ENCODE peak calls at places on chromosomes 13 and 19, in seven cellular contexts. U is cardiac fibroblast, J is choroid plexus epithelial cell, Q is left lung, Y is fibroblast of mammary gland, N is endodermal cell, E is heart left ventricle. X is an unnamed sample.

GRCh38 chr13:106418556-106418955 is 116.9 kb downstream of the EFNB2 start:
- DNase-seq in N (no peak), J (no peak), Q (no peak), U (peak; percentile 28), E (no peak), Y (peak; percentile 97), X (peak; percentile 91)

GRCh38 chr13:114043421-114044053 is 69.7 kb upstream of the C13orf46 start:
- DNase-seq in N (peak; percentile 89), J (peak; percentile 91), Q (no peak), Y (peak; percentile 99), U (peak; percentile 77), E (peak; percentile 58), X (peak; percentile 95)

GRCh38 chr19:41595258-41595889 is 19.4 kb downstream of the CEACAM21 start:
- DNase-seq in U (peak; percentile 91), J (peak; percentile 91), E (peak; percentile 47), Y (peak; percentile 86), Q (no peak), N (peak; percentile 83), X (peak; percentile 75)

GRCh38 chr13:26759156-26759906 is 1.3 kb downstream of the GPR12 start:
- DNase-seq in E (no peak), Q (no peak), J (no peak), Y (no peak), N (no peak), U (no peak), X (no peak)

GRCh38 chr13:60754211-60754610 is 357.2 kb downstream of the TDRD3 start:
- DNase-seq in U (no peak), J (no peak), E (no peak), Y (no peak), Q (no peak), N (peak; percentile 61), X (no peak)

GRCh38 chr19:38361633-38362075 is 12.7 kb upstream of the PSMD8 start:
- DNase-seq in Y (peak; percentile 52), U (peak; percentile 72), Q (peak; percentile 87), J (peak; percentile 75), N (peak; percentile 99), E (peak; percentile 83), X (peak; percentile 51)

GRCh38 chr19:30227661-30228112 is 144.5 kb upstream of the ZNF536 start:
- DNase-seq in Y (peak; percentile 12), N (peak; percentile 92), E (peak; percentile 56), Q (peak; percentile 43), U (peak; percentile 53), J (peak; percentile 50), X (peak; percentile 82)

GRCh38 chr13:81781471-81781870 is 1440.5 kb upstream of the SPRY2 start:
- DNase-seq in Q (no peak), U (no peak), J (no peak), Y (no peak), N (no peak), E (no peak), X (no peak)

GRCh38 chr19:46748325-46749109 is 2.3 kb upstream of the STRN4 start:
- DNase-seq in Q (no peak), Y (peak; percentile 69), E (no peak), N (peak; percentile 93), U (peak; percentile 80), J (peak; percentile 79), X (peak; percentile 61)

GRCh38 chr19:13689050-13689449 is 75.3 kb upstream of the MRI1 start:
- DNase-seq in U (peak; percentile 53), Q (no peak), E (no peak), Y (peak; percentile 40), J (peak; percentile 28), N (peak; percentile 76), X (peak; percentile 16)

GRCh38 chr19:903266-903797 is 9.7 kb downstream of the R3HDM4 start:
- DNase-seq in E (no peak), Q (no peak), N (peak; percentile 48), J (no peak), Y (peak; percentile 55), U (no peak), X (no peak)

GRCh38 chr19:14031719-14032480 is at the start of gene IL27RA:
- DNase-seq in J (peak; percentile 32), Y (peak; percentile 26), Q (peak; percentile 77), N (peak; percentile 88), U (peak; percentile 43), E (peak; percentile 75), X (peak; percentile 37)

GRCh38 chr13:49446473-49446872 is 2.4 kb downstream of the SETDB2 start:
- DNase-seq in Q (no peak), E (no peak), Y (no peak), N (no peak), J (no peak), U (no peak), X (no peak)

GRCh38 chr13:114127473-114128347 is 4.7 kb downstream of the RASA3 start:
- DNase-seq in Y (no peak), J (no peak), Q (no peak), E (no peak), U (no peak), N (no peak), X (no peak)

GRCh38 chr13:93180376-93180966 is 46.1 kb upstream of the GPC6 start:
- DNase-seq in J (peak; percentile 86), Y (peak; percentile 24), N (no peak), U (peak; percentile 52), Q (no peak), E (no peak), X (peak; percentile 70)

GRCh38 chr19:10379880-10380310 is 477 bp downstream of the TYK2 start:
- DNase-seq in Y (no peak), U (no peak), J (no peak), E (no peak), N (no peak), Q (no peak), X (no peak)

GRCh38 chr19:14441041-14441938 is 8.2 kb downstream of the PKN1 start:
- DNase-seq in U (no peak), N (no peak), Y (no peak), Q (no peak), J (no peak), E (no peak), X (no peak)

GRCh38 chr13:112774448-112774792 is 84.6 kb downstream of the ATP11A start:
- DNase-seq in J (no peak), E (no peak), Q (no peak), U (no peak), Y (no peak), N (no peak), X (no peak)

GRCh38 chr19:23698711-23699520 is 11.9 kb upstream of the ZNF675 start:
- DNase-seq in Y (no peak), U (no peak), Q (no peak), E (no peak), N (no peak), J (no peak), X (no peak)

GRCh38 chr19:18428837-18429674 is 8.9 kb downstream of the ISYNA1 start:
- DNase-seq in E (peak; percentile 84), N (peak; percentile 97), U (peak; percentile 81), Y (peak; percentile 56), Q (peak; percentile 74), J (peak; percentile 96), X (peak; percentile 78)
- H3K4me3 ChIP-seq in E (peak overlapping the region; percentile 55), N (peak overlapping the region; percentile 58), U (no peak overlapping the region), Y (no peak overlapping the region), Q (peak overlapping the region; percentile 37), J (peak overlapping the region; percentile 56), X (peak overlapping the region; percentile 29)

GRCh38 chr19:6297202-6297601 is 17.4 kb upstream of the MLLT1 start:
- DNase-seq in U (no peak), Q (no peak), J (no peak), E (no peak), N (no peak), Y (no peak), X (no peak)

GRCh38 chr19:6298413-6298812 is 18.6 kb upstream of the MLLT1 start:
- DNase-seq in E (no peak), J (no peak), Y (no peak), U (no peak), Q (no peak), N (no peak), X (no peak)
- TF ChIP-seq CTCF in E (no peak), J (no peak), Y (no peak), U (no peak), Q (no peak), N (no peak), X (no peak)

GRCh38 chr19:39520541-39521204 is 5.7 kb downstream of the SELENOV start:
- DNase-seq in J (no peak), Y (no peak), Q (no peak), E (no peak), N (no peak), U (no peak), X (no peak)
- H3K4me3 ChIP-seq in J (no peak overlapping the region), Y (no peak overlapping the region), Q (no peak overlapping the region), E (no peak overlapping the region), N (no peak overlapping the region), U (no peak overlapping the region), X (no peak overlapping the region)

GRCh38 chr19:16117594-16118033 is 5.9 kb downstream of the RAB8A start:
- DNase-seq in U (no peak), N (peak; percentile 72), Y (no peak), Q (no peak), J (no peak), E (no peak), X (no peak)
- TF ChIP-seq CTCF in U (no peak), N (peak; percentile 48), Y (no peak), Q (no peak), J (peak; percentile 34), E (no peak), X (no peak)

GRCh38 chr13:41501281-41501680 is 43.9 kb downstream of the RGCC start:
- DNase-seq in J (no peak), Q (no peak), U (no peak), N (no peak), E (no peak), Y (no peak), X (no peak)
- H3K4me3 ChIP-seq in J (no peak overlapping the region), Q (no peak overlapping the region), U (no peak overlapping the region), N (no peak overlapping the region), E (no peak overlapping the region), Y (no peak overlapping the region), X (no peak overlapping the region)

DNA sequence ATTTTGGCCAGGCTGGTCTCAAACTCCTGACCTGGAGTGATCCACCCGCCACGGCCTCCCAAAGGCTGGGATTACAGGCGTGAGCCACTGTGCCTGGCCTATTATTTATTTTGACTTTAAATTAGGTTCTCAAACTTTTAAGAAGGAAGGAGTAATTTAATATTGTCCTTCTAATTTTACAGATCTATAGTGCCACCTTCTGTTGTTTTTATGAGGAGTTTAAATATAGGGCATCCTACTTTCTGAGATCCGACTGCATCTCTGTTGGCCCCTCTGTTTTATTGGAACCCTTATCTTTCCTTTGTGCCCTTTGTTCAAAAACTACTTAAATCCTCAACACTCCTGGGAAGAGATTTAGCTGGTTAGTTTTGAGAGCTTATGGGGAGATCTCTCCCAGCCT is 25.4 kb upstream of the ZMYM5 start:
- DNase-seq in U (peak; percentile 48), E (no peak), N (no peak), Q (no peak), Y (peak; percentile 35), J (peak; percentile 55), X (peak; percentile 22)
- TF ChIP-seq CTCF in U (no peak), E (peak; percentile 45), N (no peak), Q (no peak), Y (peak; percentile 20), J (peak; percentile 35), X (peak; percentile 39)

GRCh38 chr13:79382545-79383275 is 23.3 kb downstream of the RBM26 start:
- DNase-seq in N (no peak), J (no peak), E (no peak), Q (no peak), U (no peak), Y (no peak), X (no peak)
- H3K4me3 ChIP-seq in N (no peak overlapping the region), J (no peak overlapping the region), E (no peak overlapping the region), Q (no peak overlapping the region), U (no peak overlapping the region), Y (no peak overlapping the region), X (no peak overlapping the region)

X was measured in AG10803.